ENCODE peak calls at places on chromosomes 2 and 18, in four cellular contexts. J is RWPE2, V is cardiac fibroblast, W is AG10803. Q is an unnamed sample.
A peak's percentile ranks its signal among the peaks of the same experiment; 100 is the strongest.

GRCh38 chr2:15628899-15629855 is 37.5 kb downstream of the DDX1 start:
- DNase-seq in W (no peak), J (no peak), V (no peak), Q (no peak)

GRCh38 chr18:75074196-75075015 is 134.5 kb downstream of the PTGR3 start:
- DNase-seq in W (no peak), V (no peak), J (no peak), Q (no peak)

GRCh38 chr2:216114476-216115223 is 5.5 kb downstream of the XRCC5 start:
- DNase-seq in V (peak; percentile 100), J (peak; percentile 97), W (peak; percentile 98), Q (peak; percentile 99)

GRCh38 chr2:107025869-107026380 is 140.0 kb upstream of the ST6GAL2 start:
- DNase-seq in V (peak; percentile 1), J (no peak), W (peak; percentile 53), Q (peak; percentile 51)

GRCh38 chr2:177602611-177603164 is 210.1 kb downstream of the AGPS start:
- DNase-seq in W (no peak), V (no peak), J (no peak), Q (no peak)

GRCh38 chr2:147628971-147629421 is 215.8 kb upstream of the ACVR2A start:
- DNase-seq in V (no peak), W (peak; percentile 50), J (no peak), Q (no peak)

GRCh38 chr18:79614211-79615028 is 65.2 kb upstream of the CTDP1 start:
- DNase-seq in J (peak; percentile 47), W (no peak), V (no peak), Q (no peak)

GRCh38 chr18:14978962-14979535 is 231.1 kb downstream of the ANKRD30B start:
- DNase-seq in V (no peak), W (peak; percentile 54), J (no peak), Q (no peak)

GRCh38 chr2:98538280-98539041 is 69.9 kb downstream of the COA5 start:
- DNase-seq in V (no peak), J (no peak), W (no peak), Q (no peak)

GRCh38 chr2:163735692-163736432 is at the start of gene FIGN:
- DNase-seq in V (peak; percentile 93), W (peak; percentile 92), J (peak; percentile 74), Q (peak; percentile 93)

GRCh38 chr18:24831871-24832665 is 371.6 kb downstream of the HRH4 start:
- DNase-seq in V (no peak), W (no peak), J (no peak), Q (no peak)

GRCh38 chr2:705971-706511 is 28.8 kb upstream of the TMEM18 start:
- DNase-seq in V (no peak), W (no peak), J (no peak), Q (no peak)

GRCh38 chr2:239161711-239162140 is 239.1 kb downstream of the HDAC4 start:
- DNase-seq in J (no peak), V (no peak), W (no peak), Q (no peak)

GRCh38 chr2:21812766-21813165 is 689.0 kb downstream of the TDRD15 start:
- DNase-seq in V (no peak), W (no peak), J (no peak), Q (no peak)

GRCh38 chr2:7956126-7956689 is 725.6 kb upstream of the ID2 start:
- DNase-seq in V (no peak), W (no peak), J (no peak), Q (no peak)

GRCh38 chr18:3226048-3226447 is 6.3 kb upstream of the MYOM1 start:
- DNase-seq in V (no peak), J (no peak), W (no peak), Q (peak; percentile 42)

GRCh38 chr18:29430416-29430815 is 1253.5 kb upstream of the CDH2 start:
- DNase-seq in J (no peak), W (no peak), V (peak; percentile 4), Q (no peak)

GRCh38 chr2:44777542-44777941 is 164.0 kb upstream of the SIX3 start:
- DNase-seq in V (no peak), W (no peak), J (no peak), Q (peak; percentile 43)

GRCh38 chr2:70985956-70986355 is 7.5 kb downstream of the ANKRD53 start:
- DNase-seq in W (no peak), J (no peak), V (no peak), Q (no peak)

GRCh38 chr2:118686364-118686763 is 161.1 kb downstream of the EN1 start:
- DNase-seq in J (no peak), V (peak; percentile 38), W (peak; percentile 75), Q (peak; percentile 25)

GRCh38 chr2:15913146-15913545 is 27.2 kb upstream of the MYCN start:
- DNase-seq in V (no peak), J (no peak), W (no peak), Q (no peak)

GRCh38 chr2:218501665-218502064 is 66.5 kb downstream of the USP37 start:
- DNase-seq in J (no peak), V (peak; percentile 89), W (peak; percentile 76), Q (peak; percentile 9)

GRCh38 chr2:146388757-146389156 is 1456.1 kb upstream of the ACVR2A start:
- DNase-seq in V (peak; percentile 13), W (no peak), J (no peak), Q (no peak)

GRCh38 chr18:3306391-3306790 is 44.5 kb downstream of the MYL12B start:
- DNase-seq in V (no peak), J (no peak), W (no peak), Q (no peak)

DNA sequence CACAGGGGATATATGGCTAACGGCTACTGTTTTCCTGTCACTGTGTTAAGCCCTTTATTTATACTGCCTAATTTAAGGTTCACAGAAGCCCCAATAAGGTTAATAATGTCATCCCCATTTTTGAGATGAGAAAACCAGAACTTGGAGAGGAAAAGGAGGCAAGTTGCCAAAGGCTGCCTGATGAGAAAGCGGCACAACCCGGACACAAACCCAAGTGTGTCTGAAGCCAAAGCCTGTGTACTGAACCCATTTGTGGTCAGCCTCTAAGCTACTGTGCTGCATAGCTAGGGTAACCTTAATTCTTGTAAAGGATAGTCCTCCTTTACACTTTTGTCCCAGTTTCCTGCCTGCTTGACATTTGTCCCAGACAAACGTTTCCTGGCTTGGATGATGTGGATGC is 954.7 kb upstream of the FANCL start:
- DNase-seq in W (no peak), V (no peak), J (no peak), Q (no peak)
- TF ChIP-seq CTCF in W (no peak), V (no peak), J (no peak), Q (no peak)

DNA sequence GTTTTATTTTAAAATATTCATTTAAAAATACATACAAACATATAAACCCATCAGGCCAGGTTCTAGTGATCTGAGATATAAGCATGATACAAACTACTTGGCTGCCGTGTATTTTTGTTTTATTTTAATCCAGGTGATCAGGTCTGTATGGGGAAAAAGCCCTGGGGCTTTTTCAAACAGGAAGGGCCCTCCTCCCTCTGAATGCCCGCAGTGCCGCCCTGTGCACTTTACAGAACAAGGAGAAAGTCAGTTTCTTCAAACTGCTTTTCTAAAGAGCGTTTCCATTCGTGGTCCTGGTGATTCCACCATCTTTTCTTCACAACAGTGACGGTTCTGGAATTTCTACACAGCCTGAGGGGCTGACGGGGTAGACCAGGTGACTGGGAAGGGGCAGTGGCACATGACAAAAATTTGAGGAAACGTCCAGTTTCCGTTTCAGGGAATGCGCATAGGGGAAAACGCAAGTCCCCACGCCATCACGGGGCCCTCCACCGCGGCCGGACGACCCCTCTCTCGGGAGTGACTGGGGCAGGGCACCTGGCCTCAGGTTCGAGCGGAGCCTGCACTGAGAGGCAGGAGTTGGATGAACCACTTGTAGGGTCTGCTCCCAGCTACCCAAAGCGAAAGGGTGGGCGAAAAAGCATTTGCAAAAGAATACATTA is 1.1 kb upstream of the SPTBN1 start:
- DNase-seq in J (no peak), W (no peak), V (no peak), Q (peak; percentile 20)
- H3K4me3 ChIP-seq in J (peak overlapping the region; percentile 94), W (peak overlapping the region; percentile 79), V (peak overlapping the region; percentile 79), Q (peak overlapping the region; percentile 78)

GRCh38 chr2:175976758-175977157 is 25.3 kb downstream of the LNPK start:
- DNase-seq in J (no peak), V (no peak), W (no peak), Q (peak; percentile 36)

GRCh38 chr2:175981546-175981945 is 20.5 kb downstream of the LNPK start:
- DNase-seq in W (no peak), V (no peak), J (no peak), Q (no peak)
- TF ChIP-seq CTCF in W (no peak), V (no peak), J (no peak), Q (no peak)

GRCh38 chr2:161876416-161876815 is 197.6 kb downstream of the DPP4 start:
- DNase-seq in J (no peak), W (no peak), V (no peak), Q (no peak)

GRCh38 chr2:161871113-161871512 is 202.9 kb downstream of the DPP4 start:
- DNase-seq in J (no peak), W (no peak), V (no peak), Q (no peak)

GRCh38 chr2:161873689-161874088 is 200.3 kb downstream of the DPP4 start:
- DNase-seq in W (no peak), J (no peak), V (no peak), Q (no peak)

DNA sequence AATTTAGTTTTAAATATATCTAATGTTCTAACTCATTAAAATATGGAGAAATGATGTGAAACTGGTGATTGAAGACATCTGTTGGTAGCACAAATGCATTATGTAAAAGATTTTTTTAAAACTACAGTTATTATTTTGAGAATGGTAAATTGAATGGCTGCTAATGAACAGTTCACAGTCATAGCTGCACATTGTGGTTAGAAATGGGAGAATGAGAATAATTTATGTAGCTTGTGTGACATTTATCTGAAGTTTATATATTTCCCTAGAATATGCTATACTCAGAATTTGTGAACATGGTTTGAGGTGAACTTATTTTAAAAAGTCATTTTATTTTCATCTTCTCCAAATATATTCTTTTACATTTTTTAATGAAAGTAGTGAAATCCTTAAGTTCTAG is 203.5 kb downstream of the DPP4 start:
- DNase-seq in V (no peak), J (no peak), W (no peak), Q (no peak)
- H3K4me3 ChIP-seq in V (no peak overlapping the region), J (no peak overlapping the region), W (no peak overlapping the region), Q (no peak overlapping the region)

GRCh38 chr18:26466026-26466425 is 82.3 kb downstream of the KCTD1 start:
- DNase-seq in J (no peak), V (no peak), W (no peak), Q (no peak)

GRCh38 chr18:26470011-26470637 is 78.2 kb downstream of the KCTD1 start:
- DNase-seq in W (peak; percentile 92), V (no peak), J (no peak), Q (peak; percentile 82)

GRCh38 chr18:26471826-26472225 is 76.5 kb downstream of the KCTD1 start:
- DNase-seq in J (no peak), V (no peak), W (no peak), Q (no peak)

GRCh38 chr18:26471027-26471426 is 77.3 kb downstream of the KCTD1 start:
- DNase-seq in V (peak; percentile 56), W (peak; percentile 13), J (no peak), Q (no peak)

GRCh38 chr18:26468931-26469340 is 79.4 kb downstream of the KCTD1 start:
- DNase-seq in J (no peak), W (no peak), V (no peak), Q (no peak)
- TF ChIP-seq CTCF in J (peak; percentile 65), W (peak; percentile 48), V (peak; percentile 56), Q (peak; percentile 39)